ENCODE peak calls at places on chromosomes 11 and 22, in four cellular contexts. O is testis, E is IMR-90, G is stomach. B is an unnamed sample.

GRCh38 chr11:28461846-28462245 is 353.7 kb downstream of the METTL15 start:
- DNase-seq in O (no peak), E (peak), G (no peak), B (no peak)

GRCh38 chr22:48797731-48798130 is 1029.9 kb downstream of the BRD1 start:
- DNase-seq in O (no peak), E (no peak), G (no peak), B (no peak)

GRCh38 chr11:115527534-115528125 is 23.4 kb upstream of the CADM1 start:
- DNase-seq in O (no peak), E (no peak), G (no peak), B (peak)

GRCh38 chr11:66845143-66845875 is 2.1 kb downstream of the RCE1 start:
- DNase-seq in O (peak), E (no peak), G (peak), B (no peak)

GRCh38 chr11:118876261-118876660 is 7.4 kb upstream of the CXCR5 start:
- DNase-seq in O (no peak), E (no peak), G (no peak), B (no peak)

GRCh38 chr11:77211594-77212251 is 83.7 kb downstream of the MYO7A start:
- DNase-seq in O (no peak), E (no peak), G (no peak), B (no peak)

GRCh38 chr22:36332623-36333331 is 55.0 kb downstream of the MYH9 start:
- DNase-seq in O (no peak), E (peak), G (peak), B (peak)

GRCh38 chr22:36569999-36570398 is 41.0 kb upstream of the EIF3D start:
- DNase-seq in O (peak), E (peak), G (no peak), B (no peak)

GRCh38 chr11:34988294-34989255 is 72.2 kb downstream of the PDHX start:
- DNase-seq in O (no peak), E (peak), G (no peak), B (no peak)

GRCh38 chr11:129385801-129386200 is 10.2 kb downstream of the BARX2 start:
- DNase-seq in O (no peak), E (no peak), G (no peak), B (no peak)

GRCh38 chr11:30322162-30322561 is 742 bp upstream of the ARL14EP start:
- DNase-seq in O (no peak), E (no peak), G (no peak), B (no peak)

GRCh38 chr11:61728066-61728939 is 24.1 kb upstream of the MYRF start:
- DNase-seq in O (no peak), E (no peak), G (no peak), B (peak)

GRCh38 chr11:33704240-33705002 is 3.8 kb upstream of the C11orf91 start:
- DNase-seq in O (no peak), E (no peak), G (no peak), B (no peak)

GRCh38 chr11:102187416-102188125 is 77.3 kb downstream of the YAP1 start:
- DNase-seq in O (no peak), E (peak), G (no peak), B (peak)

GRCh38 chr22:25156736-25157135 is 42.9 kb upstream of the CRYBB3 start:
- DNase-seq in O (no peak), E (no peak), G (no peak), B (no peak)

GRCh38 chr11:3226846-3227567 is 5.2 kb downstream of the MRGPRE start:
- DNase-seq in O (no peak), E (no peak), G (no peak), B (no peak)

GRCh38 chr11:3225826-3226750 is 6.1 kb downstream of the MRGPRE start:
- DNase-seq in O (no peak), E (no peak), G (no peak), B (peak)

GRCh38 chr11:3229673-3230630 is 2.3 kb downstream of the MRGPRE start:
- DNase-seq in O (no peak), E (no peak), G (no peak), B (no peak)

GRCh38 chr11:3228445-3228829 is 3.8 kb downstream of the MRGPRE start:
- DNase-seq in O (no peak), E (no peak), G (no peak), B (no peak)

DNA sequence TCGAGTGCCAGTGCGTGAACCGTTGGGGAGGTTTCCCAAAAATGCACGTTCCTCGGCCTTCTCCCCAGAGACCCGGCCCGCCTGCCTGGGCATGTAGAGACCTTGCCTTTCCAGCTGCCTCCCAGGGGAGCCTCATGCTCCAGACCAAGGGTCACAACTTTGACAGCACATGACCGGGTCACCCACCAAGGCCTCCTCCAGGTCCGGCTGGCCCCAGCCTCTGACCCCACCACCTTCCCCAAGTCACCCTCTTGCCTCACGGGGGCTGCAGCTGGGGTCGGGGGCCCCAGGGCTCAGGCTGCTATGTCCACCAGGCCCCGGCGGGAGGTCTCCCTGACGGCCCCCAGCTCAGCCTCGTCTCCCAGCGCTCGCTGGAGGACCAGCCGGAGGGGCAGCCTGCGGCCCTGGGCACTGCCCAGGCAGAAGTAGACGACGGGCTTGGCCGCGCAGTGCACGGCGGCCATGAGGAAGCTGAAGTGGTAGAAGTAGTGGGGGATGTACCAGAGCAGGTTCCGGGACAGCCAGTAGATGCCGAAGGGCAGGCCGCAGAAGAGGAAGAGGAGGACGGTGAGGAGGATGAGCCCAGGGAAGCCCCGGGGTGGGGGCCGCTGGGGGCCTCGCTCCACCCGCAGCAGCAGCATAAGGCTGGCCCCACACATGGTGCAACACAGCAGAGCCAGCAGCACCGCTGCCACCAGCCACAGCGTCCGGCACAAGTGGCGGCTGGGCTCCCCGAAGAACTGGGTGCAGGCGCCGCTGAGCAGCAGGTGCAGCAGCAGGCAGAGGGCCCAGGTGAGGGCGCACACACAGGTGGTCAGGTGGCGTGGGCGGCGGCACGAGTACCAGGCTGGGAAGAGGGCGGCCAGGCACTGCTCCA is 4.4 kb downstream of the MRGPRE start:
- DNase-seq in O (no peak), E (no peak), G (no peak), B (no peak)
- TF ChIP-seq POLR2A in O (no peak), E (no peak), G (no peak), B (no peak)

GRCh38 chr11:103927535-103927934 is 108.9 kb upstream of the DDI1 start:
- DNase-seq in O (no peak), E (peak), G (no peak), B (no peak)
- TF ChIP-seq CTCF in O (no peak), E (peak), G (no peak), B (no peak)

GRCh38 chr22:29268511-29269229 is 602 bp downstream of the EWSR1 start:
- DNase-seq in O (peak), E (peak), G (peak), B (peak)
- TF ChIP-seq POLR2A in O (no peak), E (no peak), G (no peak), B (no peak)

GRCh38 chr11:79465160-79465559 is 24.3 kb upstream of the TENM4 start:
- DNase-seq in O (no peak), E (no peak), G (no peak), B (no peak)
- TF ChIP-seq CTCF in O (no peak), E (no peak), G (no peak), B (no peak)

GRCh38 chr11:65132988-65133700 is 1.2 kb downstream of the SYVN1 start:
- DNase-seq in O (peak), E (no peak), G (peak), B (peak)
- TF ChIP-seq POLR2A in O (no peak), E (no peak), G (no peak), B (no peak)

GRCh38 chr11:12243511-12243910 is 133.1 kb downstream of the MICAL2 start:
- DNase-seq in O (no peak), E (no peak), G (no peak), B (no peak)

GRCh38 chr11:12245091-12245490 is 132.3 kb upstream of the PARVA start:
- DNase-seq in O (no peak), E (no peak), G (no peak), B (no peak)

GRCh38 chr11:12245549-12245986 is 131.8 kb upstream of the PARVA start:
- DNase-seq in O (no peak), E (peak), G (peak), B (no peak)

GRCh38 chr11:12242926-12243325 is 132.5 kb downstream of the MICAL2 start:
- DNase-seq in O (no peak), E (no peak), G (no peak), B (no peak)

GRCh38 chr11:12244156-12244555 is 133.2 kb upstream of the PARVA start:
- DNase-seq in O (no peak), E (no peak), G (no peak), B (no peak)
- TF ChIP-seq CTCF in O (no peak), E (no peak), G (no peak), B (no peak)

GRCh38 chr11:818396-819128 is at the start of gene PNPLA2:
- DNase-seq in O (no peak), E (no peak), G (peak), B (peak)

GRCh38 chr11:813440-814096 is 3.8 kb downstream of the RPLP2 start:
- DNase-seq in O (no peak), E (no peak), G (no peak), B (no peak)

GRCh38 chr11:816433-816779 is 2.3 kb upstream of the PNPLA2 start:
- DNase-seq in O (no peak), E (no peak), G (no peak), B (no peak)

GRCh38 chr11:813037-813436 is 3.3 kb downstream of the RPLP2 start:
- DNase-seq in O (no peak), E (no peak), G (no peak), B (no peak)

GRCh38 chr11:815675-816432 is 2.9 kb upstream of the PNPLA2 start:
- DNase-seq in O (no peak), E (no peak), G (no peak), B (no peak)
- TF ChIP-seq POLR2A in O (no peak), E (no peak), G (no peak), B (no peak)

B was measured in thyroid gland.